ENCODE peak calls at places on chromosomes 13 and 19, in five cellular contexts. T is upper lobe of right lung, G is heart left ventricle, N is brain microvascular endothelial cell, D is BE2C. M is an unnamed sample.

GRCh38 chr19:16605552-16605951 is 22.5 kb downstream of the MED26 start:
- DNase-seq in G (no peak), T (peak), N (no peak), D (peak), M (no peak)

GRCh38 chr13:43293986-43294880 is 270.8 kb downstream of the DNAJC15 start:
- DNase-seq in G (no peak), N (no peak), T (no peak), D (peak), M (no peak)

GRCh38 chr19:29896790-29897189 is 45.2 kb upstream of the URI1 start:
- DNase-seq in N (no peak), G (no peak), T (no peak), D (no peak), M (no peak)

GRCh38 chr19:42216653-42217521 is 590 bp downstream of the DEDD2 start:
- DNase-seq in N (peak), D (peak), G (peak), T (peak), M (peak)

GRCh38 chr19:52398091-52398461 is 427 bp downstream of the ZNF528 start:
- DNase-seq in G (no peak), N (peak), D (peak), T (no peak), M (peak)

GRCh38 chr13:24654741-24655140 is 25.5 kb upstream of the ATP12A start:
- DNase-seq in D (no peak), N (peak), G (no peak), T (no peak), M (peak)

GRCh38 chr19:33624586-33625153 is 2.9 kb downstream of the CHST8 start:
- DNase-seq in T (no peak), G (no peak), N (no peak), D (no peak), M (no peak)

GRCh38 chr13:33379597-33379996 is 94.0 kb upstream of the STARD13 start:
- DNase-seq in D (no peak), G (no peak), T (no peak), N (no peak), M (no peak)

GRCh38 chr13:33110713-33111413 is 94.6 kb downstream of the KL start:
- DNase-seq in G (peak), T (no peak), D (no peak), N (no peak), M (peak)

GRCh38 chr19:51007488-51007887 is 6.1 kb upstream of the KLK8 start:
- DNase-seq in T (no peak), G (no peak), N (no peak), D (no peak), M (no peak)

GRCh38 chr19:1411255-1412191 is 4.1 kb downstream of the DAZAP1 start:
- DNase-seq in T (no peak), N (peak), D (peak), G (peak), M (peak)

GRCh38 chr13:56886398-56886797 is 254.3 kb upstream of the PRR20A start:
- DNase-seq in T (no peak), N (no peak), G (no peak), D (no peak), M (no peak)

GRCh38 chr19:1471514-1472107 is 7.4 kb downstream of the C19orf25 start:
- DNase-seq in G (no peak), N (no peak), T (no peak), D (no peak), M (peak)

GRCh38 chr19:42040031-42040430 is 30.0 kb downstream of the GRIK5 start:
- DNase-seq in G (no peak), D (no peak), T (no peak), N (no peak), M (no peak)

GRCh38 chr13:64959276-64959675 is 2270.9 kb downstream of the PCDH9 start:
- DNase-seq in G (no peak), T (no peak), N (no peak), D (no peak), M (no peak)

GRCh38 chr13:112106467-112107141 is 39.7 kb downstream of the SOX1 start:
- DNase-seq in T (no peak), D (no peak), N (no peak), G (no peak), M (no peak)

GRCh38 chr19:29662604-29663404 is 2.5 kb upstream of the PLEKHF1 start:
- DNase-seq in T (peak), D (no peak), N (peak), G (peak), M (peak)

GRCh38 chr19:7386308-7386707 is 37.6 kb downstream of the ARHGEF18 start:
- DNase-seq in G (no peak), D (no peak), T (no peak), N (no peak), M (no peak)

GRCh38 chr13:80630685-80631121 is 289.8 kb upstream of the SPRY2 start:
- DNase-seq in D (no peak), N (peak), G (peak), T (no peak), M (peak)

GRCh38 chr19:27822336-27822735 is 1390.6 kb downstream of the UQCRFS1 start:
- DNase-seq in D (no peak), T (no peak), N (no peak), G (no peak), M (no peak)

GRCh38 chr19:54414156-54414555 is 1.1 kb upstream of the TTYH1 start:
- DNase-seq in D (no peak), T (no peak), G (no peak), N (no peak), M (no peak)

GRCh38 chr19:48632692-48633147 is 4.5 kb downstream of the DBP start:
- DNase-seq in D (no peak), N (no peak), T (no peak), G (no peak), M (peak)

GRCh38 chr19:17404621-17405249 is 695 bp downstream of the BST2 start:
- DNase-seq in T (no peak), D (no peak), G (no peak), N (no peak), M (no peak)

GRCh38 chr13:19658192-19658591 is 24.7 kb downstream of the MPHOSPH8 start:
- DNase-seq in D (peak), N (no peak), G (no peak), T (no peak), M (peak)

GRCh38 chr13:54614729-54615128 is 1586.1 kb downstream of the OLFM4 start:
- DNase-seq in N (no peak), T (no peak), D (no peak), G (no peak), M (no peak)

GRCh38 chr13:78867655-78868054 is 208.7 kb upstream of the OBI1 start:
- DNase-seq in G (no peak), T (no peak), N (no peak), D (no peak), M (no peak)

GRCh38 chr13:23322353-23323336 is 110.9 kb downstream of the SACS start:
- DNase-seq in G (no peak), D (no peak), T (no peak), N (no peak), M (no peak)

GRCh38 chr13:78601124-78601885 is 2.0 kb downstream of the POU4F1 start:
- DNase-seq in D (no peak), N (no peak), G (no peak), T (no peak), M (peak)

GRCh38 chr13:113513761-113514160 is 23.2 kb upstream of the DCUN1D2 start:
- DNase-seq in N (no peak), D (no peak), G (no peak), T (no peak), M (no peak)

GRCh38 chr13:94239135-94239534 is 240.3 kb downstream of the DCT start:
- DNase-seq in N (peak), D (no peak), T (no peak), G (no peak), M (peak)

DNA sequence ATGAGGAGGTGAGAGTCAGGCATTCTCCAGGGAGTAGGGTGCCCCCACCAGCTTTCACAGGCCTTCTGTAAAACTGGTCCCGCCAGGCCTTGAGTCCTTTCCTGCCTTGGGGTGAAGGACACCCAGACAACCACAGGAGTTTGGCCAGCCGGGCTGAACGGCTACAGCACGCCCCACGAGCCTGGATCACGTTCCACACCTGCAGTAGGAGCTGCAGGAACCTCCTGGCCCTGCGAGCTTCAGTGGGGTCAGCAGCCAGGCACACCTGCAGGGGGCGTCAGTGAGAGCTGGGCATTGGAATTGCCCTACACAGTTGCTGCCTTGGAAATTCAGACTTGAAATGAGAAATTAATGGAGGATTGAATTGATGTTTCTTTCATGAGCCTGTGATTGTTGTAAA is 45.7 kb downstream of the COL4A2 start:
- DNase-seq in D (peak), T (no peak), G (no peak), N (no peak), M (no peak)
- TF ChIP-seq CTCF in D (peak), T (no peak), G (no peak), N (peak), M (no peak)

GRCh38 chr19:4800591-4801081 is 9.1 kb downstream of the FEM1A start:
- DNase-seq in G (peak), D (no peak), N (no peak), T (peak), M (no peak)

GRCh38 chr19:4791183-4792018 is at the start of gene FEM1A:
- DNase-seq in G (peak), N (peak), T (peak), D (peak), M (peak)

GRCh38 chr19:4795400-4795799 is 3.9 kb downstream of the FEM1A start:
- DNase-seq in G (no peak), D (no peak), T (no peak), N (no peak), M (no peak)

GRCh38 chr19:4794971-4795370 is 3.4 kb downstream of the FEM1A start:
- DNase-seq in G (no peak), N (no peak), D (no peak), T (no peak), M (no peak)
- H3K4me3 ChIP-seq in G (no peak), N (no peak), D (no peak), T (no peak), M (no peak)

GRCh38 chr19:45865269-45865948 is 1.3 kb downstream of the FOXA3 start:
- DNase-seq in N (no peak), D (no peak), T (no peak), G (no peak), M (no peak)

GRCh38 chr19:45862564-45863334 is at the start of gene SYMPK:
- DNase-seq in D (peak), T (peak), G (peak), N (peak), M (peak)

GRCh38 chr19:45863335-45863839 is 440 bp upstream of the SYMPK start:
- DNase-seq in T (no peak), D (no peak), G (no peak), N (no peak), M (no peak)

GRCh38 chr19:45864629-45865082 is 530 bp downstream of the FOXA3 start:
- DNase-seq in G (no peak), T (no peak), N (no peak), D (no peak), M (no peak)

GRCh38 chr19:45863840-45864628 is at the start of gene FOXA3:
- DNase-seq in N (no peak), T (peak), G (no peak), D (peak), M (peak)
- TF ChIP-seq CTCF in N (peak), T (peak), G (peak), D (peak), M (peak)

GRCh38 chr19:58107778-58108545 is 9.9 kb upstream of the ZSCAN18 start:
- DNase-seq in N (no peak), D (no peak), T (no peak), G (no peak), M (no peak)
- H3K4me3 ChIP-seq in N (no peak), D (no peak), T (no peak), G (no peak), M (no peak)

GRCh38 chr19:18424122-18424889 is 5.1 kb downstream of the SSBP4 start:
- DNase-seq in D (no peak), N (no peak), T (no peak), G (no peak), M (no peak)

GRCh38 chr19:18426416-18426767 is 7.2 kb downstream of the SSBP4 start:
- DNase-seq in G (no peak), N (no peak), T (no peak), D (no peak), M (no peak)

GRCh38 chr19:18424890-18425514 is 5.8 kb downstream of the SSBP4 start:
- DNase-seq in D (peak), G (no peak), N (no peak), T (no peak), M (no peak)

GRCh38 chr19:18427080-18427751 is 8.0 kb downstream of the SSBP4 start:
- DNase-seq in T (no peak), D (peak), G (no peak), N (no peak), M (no peak)

GRCh38 chr19:18425515-18426415 is 6.6 kb downstream of the SSBP4 start:
- DNase-seq in T (no peak), G (peak), D (peak), N (peak), M (peak)
- TF ChIP-seq CTCF in T (no peak), G (no peak), D (no peak), N (peak), M (no peak)

GRCh38 chr19:40596608-40597328 is 4.4 kb upstream of the LTBP4 start:
- DNase-seq in T (peak), D (peak), N (no peak), G (peak), M (peak)
- H3K4me3 ChIP-seq in T (peak), D (no peak), N (peak), G (peak), M (peak)